ENCODE peak calls at places on chromosomes 5 and 9, in seven cellular contexts. M, Y, F, N, P, J and R are unnamed samples.

GRCh38 chr9:112094948-112095779 is 79.9 kb downstream of the SUSD1 start:
- DNase-seq in F (no peak), P (no peak), N (no peak), M (no peak), J (no peak), Y (no peak), R (no peak)

GRCh38 chr5:80870442-80870841 is 89.7 kb upstream of the RASGRF2 start:
- DNase-seq in J (no peak), Y (no peak), P (no peak), N (no peak), F (no peak), M (no peak), R (no peak)

GRCh38 chr5:72394688-72395087 is 74.5 kb downstream of the PTCD2 start:
- DNase-seq in N (no peak), J (no peak), F (no peak), M (no peak), P (no peak), Y (no peak), R (no peak)

GRCh38 chr5:145934276-145934675 is 2.1 kb upstream of the SH3RF2 start:
- DNase-seq in J (no peak), F (no peak), P (no peak), N (no peak), Y (no peak), M (no peak), R (no peak)

GRCh38 chr5:37549411-37549810 is 170.3 kb downstream of the WDR70 start:
- DNase-seq in Y (no peak), M (no peak), P (no peak), J (no peak), F (no peak), N (no peak), R (no peak)

GRCh38 chr9:120348951-120349429 is 231.0 kb downstream of the CDK5RAP2 start:
- DNase-seq in P (peak; percentile 48), J (no peak), F (no peak), M (no peak), Y (no peak), N (peak; percentile 25), R (no peak)

GRCh38 chr5:1105350-1106265 is 6.3 kb downstream of the SLC12A7 start:
- DNase-seq in F (no peak), Y (peak; percentile 74), P (no peak), J (no peak), M (peak; percentile 23), N (no peak), R (no peak)

GRCh38 chr5:180601591-180602480 is 10.5 kb upstream of the SCGB3A1 start:
- DNase-seq in P (no peak), Y (peak; percentile 50), N (no peak), J (peak; percentile 41), F (no peak), M (no peak), R (no peak)

GRCh38 chr9:99820330-99821186 is 1.1 kb upstream of the NR4A3 start:
- DNase-seq in F (peak; percentile 59), M (peak; percentile 43), Y (peak; percentile 82), N (peak; percentile 30), P (peak; percentile 70), J (peak; percentile 65), R (no peak)

GRCh38 chr5:131756942-131757341 is 39.9 kb downstream of the FNIP1 start:
- DNase-seq in F (no peak), M (no peak), P (no peak), N (no peak), J (no peak), Y (no peak), R (no peak)

GRCh38 chr9:115132648-115133047 is 14.7 kb upstream of the TNC start:
- DNase-seq in N (peak; percentile 13), J (no peak), F (no peak), M (no peak), Y (no peak), P (no peak), R (no peak)

GRCh38 chr5:122267195-122267594 is 44.8 kb upstream of the SNCAIP start:
- DNase-seq in N (no peak), Y (no peak), F (no peak), P (no peak), J (no peak), M (no peak), R (no peak)

GRCh38 chr5:174553556-174553955 is 170.8 kb upstream of the MSX2 start:
- DNase-seq in F (no peak), J (no peak), P (no peak), Y (no peak), M (no peak), N (peak; percentile 15), R (no peak)

GRCh38 chr5:117803533-117803932 is 1184.8 kb downstream of the DTWD2 start:
- DNase-seq in M (no peak), N (no peak), F (no peak), Y (no peak), P (peak; percentile 11), J (no peak), R (no peak)

GRCh38 chr9:12818431-12819000 is 43.7 kb downstream of the LURAP1L start:
- DNase-seq in F (no peak), N (no peak), J (no peak), P (peak; percentile 28), Y (no peak), M (no peak), R (no peak)

GRCh38 chr5:82635561-82636288 is 357.6 kb upstream of the RPS23 start:
- DNase-seq in J (no peak), N (no peak), F (no peak), P (peak; percentile 97), M (no peak), Y (no peak), R (no peak)

GRCh38 chr5:125510651-125511050 is 764.2 kb upstream of the ZNF608 start:
- DNase-seq in N (no peak), F (no peak), P (no peak), J (no peak), M (no peak), Y (no peak), R (no peak)

GRCh38 chr5:76104027-76104426 is 20.8 kb downstream of the SV2C start:
- DNase-seq in N (no peak), J (no peak), M (no peak), Y (no peak), F (no peak), P (peak; percentile 17), R (no peak)